ENCODE peak calls at places on chromosome 16, in six cellular contexts. P, I, T, N, H and R are unnamed samples.

GRCh38 chr16:5383737-5384136 is 286.1 kb upstream of the EEF2KMT start:
- DNase-seq in H (no peak), N (no peak), I (no peak), T (no peak), P (no peak), R (no peak)

GRCh38 chr16:68396481-68396880 is 51.8 kb downstream of the SMPD3 start:
- DNase-seq in T (peak), P (peak), H (peak), N (peak), I (peak), R (no peak)

GRCh38 chr16:4572715-4573114 is 16.6 kb downstream of the C16orf96 start:
- DNase-seq in I (no peak), H (no peak), N (no peak), P (no peak), T (no peak), R (no peak)

GRCh38 chr16:84789431-84789830 is 30.4 kb upstream of the CRISPLD2 start:
- DNase-seq in P (no peak), T (no peak), N (no peak), H (no peak), I (no peak), R (no peak)

GRCh38 chr16:72815348-72816318 is 232.3 kb downstream of the ZFHX3 start:
- DNase-seq in P (no peak), I (no peak), T (no peak), N (no peak), H (no peak), R (peak)

GRCh38 chr16:54342001-54342776 is 55.6 kb upstream of the IRX3 start:
- DNase-seq in I (peak), H (no peak), T (no peak), N (no peak), P (no peak), R (no peak)

GRCh38 chr16:68995011-68995504 is 110.4 kb upstream of the HAS3 start:
- DNase-seq in T (peak), H (no peak), I (peak), P (no peak), N (peak), R (no peak)

GRCh38 chr16:2009791-2010510 is at the start of gene ZNF598:
- DNase-seq in H (peak), T (peak), N (peak), P (peak), I (peak), R (peak)

GRCh38 chr16:1929105-1929504 is 10.9 kb upstream of the HS3ST6 start:
- DNase-seq in N (peak), H (no peak), T (no peak), I (peak), P (no peak), R (no peak)

GRCh38 chr16:11475896-11476630 is 110.7 kb downstream of the LITAF start:
- DNase-seq in I (no peak), T (no peak), P (no peak), H (no peak), N (no peak), R (no peak)

GRCh38 chr16:12507366-12507765 is 296.3 kb downstream of the CPPED1 start:
- DNase-seq in H (no peak), T (peak), P (no peak), I (peak), N (no peak), R (no peak)

GRCh38 chr16:85781685-85782370 is 17.5 kb downstream of the EMC8 start:
- DNase-seq in I (peak), P (no peak), T (no peak), N (no peak), H (no peak), R (no peak)

GRCh38 chr16:11833951-11834695 is 17.2 kb downstream of the RSL1D1 start:
- DNase-seq in T (peak), H (no peak), N (no peak), I (peak), P (no peak), R (peak)

GRCh38 chr16:86882586-86883280 is 304.4 kb downstream of the FOXL1 start:
- DNase-seq in N (peak), I (peak), H (no peak), T (peak), P (no peak), R (no peak)

GRCh38 chr16:12853972-12854371 is 47.4 kb upstream of the SHISA9 start:
- DNase-seq in T (no peak), P (no peak), N (no peak), H (no peak), I (no peak), R (no peak)

GRCh38 chr16:1351582-1352362 is at the start of the genes GNPTG and TSR3:
- DNase-seq in I (peak), N (peak), P (peak), H (peak), T (peak), R (peak)

GRCh38 chr16:27729516-27730304 is 179.8 kb downstream of the KATNIP start:
- DNase-seq in T (no peak), P (no peak), N (no peak), I (peak), H (no peak), R (no peak)

GRCh38 chr16:86567701-86568571 is 1.3 kb downstream of the FOXC2 start:
- DNase-seq in T (no peak), I (no peak), H (no peak), N (peak), P (peak), R (no peak)

GRCh38 chr16:87939562-87940423 is 3.5 kb upstream of the CA5A start:
- DNase-seq in H (no peak), N (no peak), T (no peak), I (no peak), P (no peak), R (no peak)

GRCh38 chr16:1903845-1904820 is 14.1 kb downstream of the HS3ST6 start:
- DNase-seq in H (no peak), P (no peak), T (no peak), N (no peak), I (peak), R (no peak)

GRCh38 chr16:29767062-29767461 is 11.0 kb upstream of the ZG16 start:
- DNase-seq in N (no peak), H (no peak), T (no peak), P (no peak), I (no peak), R (no peak)

GRCh38 chr16:72673118-72673517 is 374.8 kb downstream of the ZFHX3 start:
- DNase-seq in I (peak), P (no peak), N (no peak), T (no peak), H (no peak), R (no peak)

GRCh38 chr16:56921571-56921970 is 10.4 kb upstream of the HERPUD1 start:
- DNase-seq in P (no peak), H (no peak), I (no peak), N (no peak), T (no peak), R (no peak)

GRCh38 chr16:23833960-23834685 is 1.7 kb upstream of the PRKCB start:
- DNase-seq in T (no peak), I (no peak), P (no peak), N (no peak), H (no peak), R (no peak)

GRCh38 chr16:81945665-81946064 is 65.6 kb downstream of the SDR42E1 start:
- DNase-seq in I (peak), T (peak), N (no peak), P (no peak), H (no peak), R (no peak)

GRCh38 chr16:88686062-88686438 is 257 bp downstream of the SNAI3 start:
- DNase-seq in T (no peak), P (no peak), H (no peak), N (no peak), I (no peak), R (peak)

DNA sequence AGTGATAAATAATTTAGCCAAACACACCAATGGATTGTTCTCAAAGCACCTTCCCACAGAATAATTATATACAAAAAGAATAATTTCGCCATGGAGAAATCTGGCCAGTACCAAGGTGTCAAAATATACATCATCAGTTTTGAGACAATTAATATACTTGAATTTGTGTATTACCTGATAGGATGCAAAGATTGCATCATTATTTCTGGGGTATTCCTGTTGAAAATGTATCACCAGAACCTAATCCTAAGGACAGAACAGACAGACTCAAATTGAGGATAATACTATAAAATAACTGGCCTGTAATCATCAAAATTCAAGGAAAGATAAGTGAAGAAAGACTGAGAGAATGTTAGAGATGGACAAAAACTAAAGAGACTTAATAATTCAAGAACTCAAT is 111.9 kb downstream of the MRTFB start:
- DNase-seq in T (no peak), N (no peak), P (no peak), I (no peak), H (no peak), R (no peak)
- TF ChIP-seq CTCF in T (no peak), N (no peak), P (no peak), I (no peak), H (no peak), R (no peak)

GRCh38 chr16:80171746-80172145 is 369.0 kb upstream of the DYNLRB2 start:
- DNase-seq in P (no peak), N (no peak), H (no peak), T (no peak), I (no peak), R (no peak)
- TF ChIP-seq CTCF in P (no peak), N (no peak), H (no peak), T (no peak), I (no peak), R (no peak)

DNA sequence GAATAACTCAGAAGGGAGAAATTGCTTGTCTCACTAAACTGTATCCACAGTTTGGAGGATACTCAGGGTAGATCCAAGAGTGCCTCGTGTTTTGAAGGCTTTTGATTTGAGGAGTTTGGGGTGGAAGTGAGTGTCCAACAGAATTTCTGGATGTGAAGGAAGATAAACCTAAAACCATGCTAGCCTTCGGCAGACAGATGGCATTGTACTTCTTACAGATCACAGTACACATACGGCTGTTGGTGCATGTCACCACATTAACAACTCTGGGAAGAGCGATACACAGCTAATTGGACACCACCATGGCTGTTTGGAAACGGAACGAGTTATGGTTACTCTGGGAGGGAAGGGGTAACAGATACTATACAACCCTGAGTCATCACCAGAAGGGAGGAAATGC is 420.4 kb downstream of the GRIN2A start:
- DNase-seq in N (no peak), I (no peak), P (no peak), T (no peak), H (no peak), R (no peak)
- TF ChIP-seq CTCF in N (no peak), I (no peak), P (no peak), T (no peak), H (no peak), R (no peak)

GRCh38 chr16:17346441-17346773 is 124.4 kb downstream of the XYLT1 start:
- DNase-seq in T (no peak), N (no peak), P (no peak), I (no peak), H (no peak), R (no peak)

GRCh38 chr16:17348826-17349225 is 121.9 kb downstream of the XYLT1 start:
- DNase-seq in N (no peak), P (no peak), H (no peak), T (no peak), I (no peak), R (no peak)

GRCh38 chr16:17347624-17348023 is 123.1 kb downstream of the XYLT1 start:
- DNase-seq in T (no peak), I (no peak), P (peak), N (peak), H (no peak), R (no peak)

GRCh38 chr16:17348042-17348783 is 122.5 kb downstream of the XYLT1 start:
- DNase-seq in N (no peak), P (no peak), H (no peak), T (no peak), I (no peak), R (no peak)

DNA sequence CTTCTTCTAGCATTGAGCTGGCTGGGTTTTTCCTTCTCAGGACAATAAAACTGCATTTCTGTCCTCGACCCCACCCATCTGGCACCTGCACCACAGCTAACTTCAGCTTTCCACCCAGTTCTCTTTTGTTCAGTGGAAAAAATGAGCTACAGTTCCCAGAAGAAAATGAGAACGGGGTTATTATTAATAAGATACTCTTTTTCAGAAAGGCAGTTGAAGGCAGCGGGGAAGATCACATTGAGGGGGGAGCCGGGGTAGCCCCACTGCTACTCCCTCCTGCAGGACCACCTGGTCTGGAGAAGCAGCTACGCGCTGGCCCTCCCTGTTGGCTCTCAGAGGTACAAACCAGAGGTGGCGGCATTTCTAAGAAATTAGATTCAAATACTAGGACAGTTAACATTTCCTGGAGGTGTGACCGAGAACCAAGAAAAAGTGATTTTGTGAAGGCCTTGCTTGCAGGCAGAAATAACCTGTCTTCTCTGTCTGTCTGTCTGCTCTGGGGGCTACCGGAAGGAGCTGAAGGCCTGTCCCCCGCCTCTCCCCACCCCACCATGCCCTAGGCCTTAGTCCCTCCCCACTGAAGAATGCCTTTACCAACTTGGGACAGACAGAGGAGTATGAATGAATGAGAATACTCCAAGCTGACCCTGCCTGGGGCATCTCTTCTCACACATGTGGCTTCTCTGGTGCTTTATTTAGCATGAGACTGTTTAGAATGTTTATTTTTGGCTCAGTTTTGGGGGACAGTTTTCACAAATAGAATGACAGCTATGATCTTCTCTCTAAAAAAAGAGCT is 123.8 kb downstream of the XYLT1 start:
- DNase-seq in H (no peak), T (no peak), P (no peak), N (no peak), I (no peak), R (peak)
- TF ChIP-seq CTCF in H (no peak), T (no peak), P (no peak), N (no peak), I (no peak), R (no peak)

GRCh38 chr16:3174618-3175148 is 13.3 kb upstream of the OR1F1 start:
- DNase-seq in T (no peak), P (peak), H (no peak), N (no peak), I (no peak), R (no peak)

GRCh38 chr16:3175157-3176153 is 12.5 kb upstream of the OR1F1 start:
- DNase-seq in N (no peak), P (no peak), H (peak), T (peak), I (peak), R (peak)

GRCh38 chr16:3171181-3171854 is 16.7 kb upstream of the OR1F1 start:
- DNase-seq in T (no peak), N (no peak), H (no peak), I (no peak), P (no peak), R (peak)

GRCh38 chr16:3171855-3172593 is 16.0 kb upstream of the OR1F1 start:
- DNase-seq in N (no peak), T (peak), H (no peak), P (peak), I (peak), R (peak)

GRCh38 chr16:3173892-3174617 is 13.9 kb upstream of the OR1F1 start:
- DNase-seq in T (no peak), N (peak), P (peak), I (no peak), H (peak), R (peak)
- TF ChIP-seq CTCF in T (peak), N (peak), P (no peak), I (peak), H (peak), R (peak)

GRCh38 chr16:77043076-77043475 is 147.9 kb upstream of the MON1B start:
- DNase-seq in T (no peak), I (peak), H (no peak), P (no peak), N (no peak), R (peak)
- TF ChIP-seq CTCF in T (no peak), I (peak), H (peak), P (no peak), N (peak), R (peak)

GRCh38 chr16:8645141-8645521 is 23.6 kb downstream of the METTL22 start:
- DNase-seq in I (no peak), H (no peak), N (no peak), T (no peak), P (no peak), R (no peak)
- TF ChIP-seq CTCF in I (no peak), H (no peak), N (no peak), T (no peak), P (no peak), R (no peak)